ENCODE peak calls at places on chromosomes 11 and 22, in four cellular contexts. K is thoracic aorta; E is CD4-positive, alpha-beta T cell; S is lung. A is an unnamed sample.

GRCh38 chr11:69088676-69089146 is 40.0 kb downstream of the TPCN2 start:
- DNase-seq in K (peak), E (peak), S (peak), A (peak)

GRCh38 chr11:17459211-17459610 is 17.4 kb downstream of the ABCC8 start:
- DNase-seq in E (no peak), K (no peak), S (no peak), A (no peak)

GRCh38 chr11:12827369-12827768 is 153.1 kb downstream of the TEAD1 start:
- DNase-seq in S (no peak), E (no peak), K (no peak), A (no peak)

GRCh38 chr11:108524422-108524821 is 26.2 kb upstream of the POGLUT3 start:
- DNase-seq in S (no peak), K (no peak), E (no peak), A (no peak)

GRCh38 chr11:64742087-64742939 is 1.6 kb downstream of the RASGRP2 start:
- DNase-seq in K (no peak), E (no peak), S (no peak), A (no peak)

GRCh38 chr11:102047305-102047924 is at the start of gene CFAP300:
- DNase-seq in E (peak), K (peak), S (peak), A (peak)

GRCh38 chr11:108958446-108959123 is 293.7 kb downstream of the DDX10 start:
- DNase-seq in E (no peak), K (no peak), S (no peak), A (no peak)

GRCh38 chr11:130023204-130023603 is 20.6 kb upstream of the PRDM10 start:
- DNase-seq in K (no peak), S (no peak), E (no peak), A (no peak)

GRCh38 chr11:17273668-17274321 is 2.7 kb upstream of the NUCB2 start:
- DNase-seq in K (no peak), E (no peak), S (no peak), A (no peak)

GRCh38 chr22:48084041-48084748 is 1321.7 kb downstream of the TBC1D22A start:
- DNase-seq in K (no peak), E (no peak), S (no peak), A (no peak)

GRCh38 chr11:17691550-17691949 is 27.8 kb upstream of the MYOD1 start:
- DNase-seq in E (no peak), K (no peak), S (no peak), A (no peak)

GRCh38 chr22:36405671-36406070 is 17.9 kb upstream of the MYH9 start:
- DNase-seq in E (peak), S (peak), K (no peak), A (no peak)

GRCh38 chr22:36404436-36404835 is 16.7 kb upstream of the MYH9 start:
- DNase-seq in E (no peak), K (no peak), S (no peak), A (no peak)

GRCh38 chr22:36406139-36406538 is 18.4 kb upstream of the MYH9 start:
- DNase-seq in E (no peak), S (no peak), K (no peak), A (no peak)

GRCh38 chr22:36405221-36405631 is 17.5 kb upstream of the MYH9 start:
- DNase-seq in K (no peak), S (no peak), E (no peak), A (no peak)

GRCh38 chr22:36406721-36407120 is 19.0 kb upstream of the MYH9 start:
- DNase-seq in S (no peak), K (no peak), E (no peak), A (no peak)
- H3K27ac ChIP-seq in S (peak), K (no peak), E (peak), A (no peak)

GRCh38 chr11:290621-291231 is 1.8 kb downstream of the PGGHG start:
- DNase-seq in K (no peak), E (no peak), S (no peak), A (no peak)
- TF ChIP-seq CTCF in K (no peak), E (no peak), S (no peak), A (no peak)

GRCh38 chr11:83480251-83480650 is 194.1 kb upstream of the CCDC90B start:
- DNase-seq in S (no peak), E (no peak), K (no peak), A (no peak)
- H3K27ac ChIP-seq in S (no peak), E (no peak), K (no peak), A (no peak)

GRCh38 chr11:75014129-75014528 is 25.4 kb downstream of the NEU3 start:
- DNase-seq in S (no peak), K (no peak), E (no peak), A (no peak)
- TF ChIP-seq CTCF in S (no peak), K (no peak), E (no peak), A (no peak)

DNA sequence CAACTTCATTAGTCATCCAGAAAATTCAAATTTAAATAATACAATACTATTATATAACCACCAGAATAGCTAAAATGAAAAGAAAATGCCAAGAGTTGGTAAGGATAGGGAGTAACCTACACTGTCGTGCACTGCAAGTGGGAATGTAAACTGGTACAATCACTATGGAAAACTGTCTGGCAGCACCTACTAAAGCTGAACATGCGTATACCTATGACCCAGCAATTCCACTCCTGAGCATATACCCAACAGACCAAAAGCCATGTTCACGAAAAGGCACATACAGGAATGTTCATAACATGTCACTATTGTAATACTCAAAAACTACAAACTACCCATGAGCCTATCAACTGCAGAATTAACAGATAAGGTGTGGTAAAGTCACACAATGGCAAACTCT is 32.7 kb downstream of the DENND5A start:
- DNase-seq in K (no peak), S (no peak), E (no peak), A (peak)
- H3K27ac ChIP-seq in K (no peak), S (no peak), E (no peak), A (peak)

GRCh38 chr11:117834838-117835443 is 10.4 kb upstream of the FXYD2 start:
- DNase-seq in K (no peak), E (no peak), S (no peak), A (no peak)

GRCh38 chr11:117835576-117835975 is 11.0 kb upstream of the FXYD2 start:
- DNase-seq in K (no peak), E (no peak), S (no peak), A (peak)

GRCh38 chr11:117833401-117833891 is 8.9 kb upstream of the FXYD2 start:
- DNase-seq in S (peak), K (no peak), E (no peak), A (no peak)

GRCh38 chr11:117832511-117832910 is 8.0 kb upstream of the FXYD2 start:
- DNase-seq in S (no peak), K (no peak), E (no peak), A (no peak)

GRCh38 chr11:117834068-117834810 is 9.7 kb upstream of the FXYD2 start:
- DNase-seq in S (no peak), E (no peak), K (no peak), A (no peak)
- TF ChIP-seq CTCF in S (no peak), E (no peak), K (no peak), A (no peak)

GRCh38 chr22:41305646-41306045 is 4.3 kb downstream of the ZC3H7B start:
- DNase-seq in E (no peak), K (no peak), S (no peak), A (no peak)
- H3K27ac ChIP-seq in E (no peak), K (no peak), S (peak), A (no peak)

DNA sequence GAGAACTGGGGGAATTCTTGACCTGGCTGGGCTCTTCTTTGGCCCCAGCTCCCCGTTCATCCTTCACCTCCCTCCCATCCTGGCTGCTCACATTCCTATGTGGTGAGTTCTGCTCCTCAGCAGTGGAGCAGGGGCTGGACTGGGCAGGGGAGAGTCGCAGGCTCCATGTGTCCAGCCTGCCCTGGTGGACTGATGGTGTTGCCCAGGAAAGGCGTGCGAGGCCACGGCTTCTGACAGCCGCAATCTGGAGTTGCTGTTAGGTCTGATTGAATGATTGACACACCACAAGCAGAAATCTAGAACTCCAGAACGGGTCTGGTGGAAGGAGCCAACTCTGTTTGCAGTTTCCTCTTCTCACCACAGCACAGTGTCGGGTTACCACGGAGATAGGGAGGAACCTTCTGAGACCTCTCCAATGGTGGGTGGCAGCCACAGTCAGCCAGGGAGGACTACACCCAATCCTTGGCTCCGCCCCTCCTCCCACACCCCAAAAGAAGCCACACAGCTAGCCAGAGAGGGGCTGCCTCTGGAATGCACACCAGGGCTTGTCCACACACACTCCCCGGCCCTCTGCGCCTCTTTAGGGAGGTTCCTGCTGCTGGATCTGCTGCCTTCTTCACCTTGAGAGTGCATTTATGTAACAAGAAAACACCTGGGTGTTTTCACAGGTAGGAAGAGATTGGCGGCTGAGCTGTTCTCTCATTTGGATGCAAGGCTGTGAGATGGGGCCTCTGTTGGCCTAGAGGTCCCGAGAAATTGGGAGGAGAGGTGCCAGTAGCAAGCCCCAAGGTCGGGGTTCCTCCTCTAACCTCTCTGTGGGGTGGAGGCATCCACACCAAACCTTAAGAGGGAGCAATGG is 56.4 kb upstream of the CD44 start:
- DNase-seq in K (no peak), S (peak), E (peak), A (peak)
- TF ChIP-seq CTCF in K (no peak), S (no peak), E (peak), A (no peak)

GRCh38 chr11:10414659-10415058 is 40.4 kb upstream of the AMPD3 start:
- DNase-seq in E (no peak), S (no peak), K (no peak), A (peak)

GRCh38 chr11:10414181-10414580 is 40.9 kb upstream of the AMPD3 start:
- DNase-seq in K (no peak), E (no peak), S (no peak), A (no peak)

GRCh38 chr11:10413268-10413667 is 41.8 kb upstream of the AMPD3 start:
- DNase-seq in E (peak), K (no peak), S (no peak), A (peak)

GRCh38 chr11:10418259-10418949 is 36.7 kb upstream of the AMPD3 start:
- DNase-seq in K (no peak), S (no peak), E (no peak), A (no peak)

GRCh38 chr11:10415817-10416392 is 39.2 kb upstream of the AMPD3 start:
- DNase-seq in K (no peak), E (no peak), S (no peak), A (no peak)
- H3K27ac ChIP-seq in K (no peak), E (no peak), S (no peak), A (no peak)

A was measured in right atrium auricular region.